ENCODE peak calls at places on chromosome 17, in eight cellular contexts. One of them, this sample, is unnamed.
A peak's percentile ranks its signal among the peaks of the same experiment; 100 is the strongest.

GRCh38 chr17:81292450-81292849 is 2.7 kb downstream of the SLC38A10 start:
- DNase-seq in transverse colon: no peak
- DNase-seq in esophagus muscularis mucosa: no peak
- DNase-seq in neuronal stem cell: no peak
- DNase-seq in ovary: no peak
- DNase-seq in heart right ventricle: no peak
- DNase-seq in stomach: no peak
- DNase-seq in tibial nerve: no peak
- DNase-seq in this sample: no peak

GRCh38 chr17:38681096-38681495 is 6.3 kb upstream of the EPOP start:
- DNase-seq in transverse colon: no peak
- DNase-seq in esophagus muscularis mucosa: no peak
- DNase-seq in neuronal stem cell: no peak
- DNase-seq in ovary: no peak
- DNase-seq in heart right ventricle: no peak
- DNase-seq in stomach: no peak
- DNase-seq in tibial nerve: no peak
- DNase-seq in this sample: no peak

GRCh38 chr17:73265646-73266640 is 4.3 kb upstream of the CPSF4L start:
- DNase-seq in transverse colon: no peak
- DNase-seq in esophagus muscularis mucosa: no peak
- DNase-seq in neuronal stem cell: no peak
- DNase-seq in ovary: no peak
- DNase-seq in heart right ventricle: no peak
- DNase-seq in stomach: no peak
- DNase-seq in tibial nerve: no peak
- DNase-seq in this sample: no peak

GRCh38 chr17:75262112-75262606 is 480 bp downstream of the MRPS7 start:
- DNase-seq in transverse colon: no peak
- DNase-seq in esophagus muscularis mucosa: no peak
- DNase-seq in neuronal stem cell: no peak
- DNase-seq in ovary: no peak
- DNase-seq in heart right ventricle: no peak
- DNase-seq in stomach: no peak
- DNase-seq in tibial nerve: no peak
- DNase-seq in this sample: peak; percentile 47

GRCh38 chr17:42284566-42284965 is 3.7 kb upstream of the STAT5A start:
- DNase-seq in transverse colon: no peak
- DNase-seq in esophagus muscularis mucosa: peak; percentile 24
- DNase-seq in neuronal stem cell: no peak
- DNase-seq in ovary: peak; percentile 12
- DNase-seq in heart right ventricle: no peak
- DNase-seq in stomach: peak; percentile 20
- DNase-seq in tibial nerve: no peak
- DNase-seq in this sample: no peak

GRCh38 chr17:50883850-50884291 is 17.7 kb upstream of the TOB1 start:
- DNase-seq in transverse colon: peak; percentile 47
- DNase-seq in esophagus muscularis mucosa: no peak
- DNase-seq in neuronal stem cell: no peak
- DNase-seq in ovary: no peak
- DNase-seq in heart right ventricle: no peak
- DNase-seq in stomach: peak; percentile 53
- DNase-seq in tibial nerve: no peak
- DNase-seq in this sample: no peak

GRCh38 chr17:1907818-1908698 is 78.3 kb downstream of the RPA1 start:
- DNase-seq in transverse colon: no peak
- DNase-seq in esophagus muscularis mucosa: no peak
- DNase-seq in neuronal stem cell: peak; percentile 67
- DNase-seq in ovary: no peak
- DNase-seq in heart right ventricle: no peak
- DNase-seq in stomach: no peak
- DNase-seq in tibial nerve: no peak
- DNase-seq in this sample: peak; percentile 57

GRCh38 chr17:8499614-8500013 is 63.9 kb downstream of the NDEL1 start:
- DNase-seq in transverse colon: no peak
- DNase-seq in esophagus muscularis mucosa: no peak
- DNase-seq in neuronal stem cell: no peak
- DNase-seq in ovary: no peak
- DNase-seq in heart right ventricle: no peak
- DNase-seq in stomach: no peak
- DNase-seq in tibial nerve: no peak
- DNase-seq in this sample: no peak

GRCh38 chr17:3914319-3914685 is 2.0 kb downstream of the P2RX1 start:
- DNase-seq in transverse colon: peak; percentile 78
- DNase-seq in esophagus muscularis mucosa: no peak
- DNase-seq in neuronal stem cell: no peak
- DNase-seq in ovary: no peak
- DNase-seq in heart right ventricle: no peak
- DNase-seq in stomach: peak; percentile 43
- DNase-seq in tibial nerve: no peak
- DNase-seq in this sample: no peak

GRCh38 chr17:53390575-53390974 is 432.2 kb upstream of the KIF2B start:
- DNase-seq in transverse colon: no peak
- DNase-seq in esophagus muscularis mucosa: no peak
- DNase-seq in neuronal stem cell: no peak
- DNase-seq in ovary: no peak
- DNase-seq in heart right ventricle: no peak
- DNase-seq in stomach: no peak
- DNase-seq in tibial nerve: no peak
- DNase-seq in this sample: no peak

DNA sequence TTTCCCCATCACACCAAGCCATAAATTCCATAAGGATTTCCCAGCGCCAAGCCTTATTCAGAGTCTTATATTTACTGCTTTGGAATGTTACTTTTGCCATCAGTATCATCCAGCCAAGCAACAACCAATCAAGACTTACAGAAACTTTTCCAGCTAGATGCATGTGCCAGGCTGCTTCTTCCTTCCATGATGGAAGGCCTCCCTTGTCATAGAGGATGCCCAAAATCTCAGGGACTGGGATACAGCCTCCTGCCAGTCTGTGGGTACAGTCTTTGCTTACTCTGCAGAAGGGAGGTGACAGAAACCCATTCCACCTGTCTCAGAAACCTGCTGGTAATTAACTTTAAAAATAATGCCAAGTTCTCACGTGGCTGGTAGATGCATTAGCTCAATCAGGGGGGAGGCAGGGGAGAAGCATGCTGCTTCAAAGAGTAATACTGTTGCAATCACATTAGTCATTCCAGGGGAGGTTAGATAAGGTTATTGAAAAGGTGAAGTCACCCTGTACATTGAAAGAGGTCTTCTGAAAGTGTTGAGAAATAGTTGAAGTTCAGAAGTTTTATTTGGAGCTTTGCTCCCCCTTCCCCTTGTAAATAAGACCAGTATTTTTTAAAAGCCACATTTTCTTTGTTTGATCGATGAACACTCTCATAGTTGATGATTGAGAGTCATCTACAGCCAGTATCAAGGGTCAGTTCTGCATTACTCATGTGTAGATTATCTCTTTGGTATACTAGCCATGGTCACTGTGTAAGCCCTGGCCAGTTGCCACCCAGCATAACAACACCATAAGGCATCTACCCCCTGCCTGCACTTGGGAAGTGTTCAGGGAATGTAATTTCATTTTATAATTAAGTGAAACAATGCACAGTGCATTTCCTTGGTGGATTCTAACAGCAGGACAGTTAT is 22.2 kb downstream of the HLF start:
- DNase-seq in transverse colon: peak; percentile 86
- DNase-seq in esophagus muscularis mucosa: no peak
- DNase-seq in neuronal stem cell: no peak
- DNase-seq in ovary: peak; percentile 42
- DNase-seq in heart right ventricle: no peak
- DNase-seq in stomach: peak; percentile 78
- DNase-seq in tibial nerve: no peak
- DNase-seq in this sample: no peak
- H3K27ac ChIP-seq in transverse colon: peak overlapping the region; percentile 78
- H3K27ac ChIP-seq in esophagus muscularis mucosa: peak overlapping the region; percentile 92
- H3K27ac ChIP-seq in neuronal stem cell: no peak overlapping the region
- H3K27ac ChIP-seq in ovary: peak overlapping the region; percentile 89
- H3K27ac ChIP-seq in heart right ventricle: peak overlapping the region; percentile 88
- H3K27ac ChIP-seq in stomach: peak overlapping the region; percentile 87
- H3K27ac ChIP-seq in tibial nerve: no peak overlapping the region
- H3K27ac ChIP-seq in this sample: no peak overlapping the region

DNA sequence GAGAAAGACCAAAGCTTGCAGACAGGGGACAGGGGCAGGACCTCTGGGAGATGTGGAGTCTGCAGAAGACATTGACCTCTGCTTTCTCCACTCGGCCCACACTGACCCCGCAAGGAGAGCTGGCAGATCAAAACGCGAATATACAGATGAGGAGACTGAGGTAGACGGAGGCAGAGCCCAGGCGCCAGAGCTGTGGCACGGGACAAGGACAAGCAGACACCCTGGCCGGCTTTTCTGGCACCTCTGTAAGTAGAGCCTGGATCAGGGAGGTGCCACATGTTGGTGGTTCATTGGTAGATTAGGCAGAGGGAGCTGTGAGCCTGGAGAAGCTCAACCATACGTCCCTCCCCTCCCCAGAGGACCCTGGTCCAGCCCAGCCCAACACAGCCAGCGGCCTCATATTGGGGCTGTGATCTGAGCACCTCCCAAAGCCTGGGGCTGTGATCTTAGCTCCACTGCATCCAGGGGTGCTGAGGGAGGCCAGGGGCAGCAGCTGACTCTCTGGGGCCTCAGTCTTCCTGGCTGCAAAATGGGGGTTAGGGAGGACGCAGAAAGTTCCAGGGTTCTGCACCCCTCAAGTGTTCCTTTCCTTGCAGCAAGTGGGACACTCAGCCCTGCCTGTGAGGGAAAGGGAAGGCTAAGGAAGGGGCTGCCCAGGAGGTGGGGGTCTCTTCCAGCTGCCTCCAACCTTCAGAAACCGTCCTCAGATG is 4.0 kb downstream of the NATD1 start:
- DNase-seq in transverse colon: no peak
- DNase-seq in esophagus muscularis mucosa: no peak
- DNase-seq in neuronal stem cell: no peak
- DNase-seq in ovary: no peak
- DNase-seq in heart right ventricle: no peak
- DNase-seq in stomach: no peak
- DNase-seq in tibial nerve: no peak
- DNase-seq in this sample: no peak
- H3K9me3 ChIP-seq in transverse colon: no peaks in the 10 kb centered on the region
- H3K9me3 ChIP-seq in esophagus muscularis mucosa: no peaks in the 10 kb centered on the region
- H3K9me3 ChIP-seq in neuronal stem cell: no peaks in the 10 kb centered on the region
- H3K9me3 ChIP-seq in ovary: no peaks in the 10 kb centered on the region
- H3K9me3 ChIP-seq in heart right ventricle: no peaks in the 10 kb centered on the region
- H3K9me3 ChIP-seq in stomach: no peaks in the 10 kb centered on the region
- H3K9me3 ChIP-seq in tibial nerve: no peaks in the 10 kb centered on the region
- H3K9me3 ChIP-seq in this sample: no peaks in the 10 kb centered on the region

DNA sequence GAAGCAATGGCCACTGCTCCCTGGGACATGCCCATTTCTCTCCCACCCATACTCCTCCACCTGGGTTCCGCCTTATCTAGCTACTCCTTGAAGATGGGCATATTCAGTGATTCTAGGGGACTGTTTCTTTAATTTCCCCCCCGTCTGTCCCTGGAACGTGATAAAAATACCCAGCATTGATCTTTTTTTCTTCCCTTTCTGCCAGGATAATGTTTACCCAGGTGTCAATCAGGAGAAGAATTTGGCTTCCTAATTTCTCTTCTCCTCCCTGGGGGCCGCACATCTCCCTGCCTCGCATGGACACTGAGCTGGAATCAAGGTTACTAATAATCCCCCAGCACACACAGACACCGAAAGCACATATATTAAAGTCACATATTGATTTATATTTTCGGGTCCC is 35.2 kb downstream of the DCAKD start:
- DNase-seq in transverse colon: no peak
- DNase-seq in esophagus muscularis mucosa: no peak
- DNase-seq in neuronal stem cell: no peak
- DNase-seq in ovary: no peak
- DNase-seq in heart right ventricle: no peak
- DNase-seq in stomach: no peak
- DNase-seq in tibial nerve: no peak
- DNase-seq in this sample: no peak
- H3K27ac ChIP-seq in transverse colon: no peak overlapping the region
- H3K27ac ChIP-seq in esophagus muscularis mucosa: no peak overlapping the region
- H3K27ac ChIP-seq in neuronal stem cell: no peak overlapping the region
- H3K27ac ChIP-seq in ovary: no peak overlapping the region
- H3K27ac ChIP-seq in heart right ventricle: no peak overlapping the region
- H3K27ac ChIP-seq in stomach: no peak overlapping the region
- H3K27ac ChIP-seq in tibial nerve: no peak overlapping the region
- H3K27ac ChIP-seq in this sample: no peak overlapping the region

GRCh38 chr17:5097101-5097834 is 14.4 kb downstream of the ZNF232 start:
- DNase-seq in transverse colon: peak; percentile 50
- DNase-seq in esophagus muscularis mucosa: no peak
- DNase-seq in neuronal stem cell: peak; percentile 56
- DNase-seq in ovary: peak; percentile 72
- DNase-seq in heart right ventricle: peak; percentile 82
- DNase-seq in stomach: peak; percentile 30
- DNase-seq in tibial nerve: peak; percentile 12
- DNase-seq in this sample: peak; percentile 75
- H3K9me3 ChIP-seq in transverse colon: peaks cover 56% of the 10 kb centered on the region
- H3K9me3 ChIP-seq in esophagus muscularis mucosa: peaks cover 49% of the 10 kb centered on the region
- H3K9me3 ChIP-seq in neuronal stem cell: peaks cover 25% of the 10 kb centered on the region
- H3K9me3 ChIP-seq in ovary: peaks cover 9% of the 10 kb centered on the region
- H3K9me3 ChIP-seq in heart right ventricle: peaks cover 38% of the 10 kb centered on the region
- H3K9me3 ChIP-seq in stomach: peaks cover 38% of the 10 kb centered on the region
- H3K9me3 ChIP-seq in tibial nerve: peaks cover 8% of the 10 kb centered on the region
- H3K9me3 ChIP-seq in this sample: peaks cover 41% of the 10 kb centered on the region

GRCh38 chr17:21170829-21171228 is 43.1 kb downstream of the TMEM11 start:
- DNase-seq in transverse colon: no peak
- DNase-seq in esophagus muscularis mucosa: no peak
- DNase-seq in neuronal stem cell: no peak
- DNase-seq in ovary: no peak
- DNase-seq in heart right ventricle: no peak
- DNase-seq in stomach: no peak
- DNase-seq in tibial nerve: no peak
- DNase-seq in this sample: no peak
- H3K27ac ChIP-seq in transverse colon: peak overlapping the region; percentile 22
- H3K27ac ChIP-seq in esophagus muscularis mucosa: no peak overlapping the region
- H3K27ac ChIP-seq in neuronal stem cell: no peak overlapping the region
- H3K27ac ChIP-seq in ovary: no peak overlapping the region
- H3K27ac ChIP-seq in heart right ventricle: peak overlapping the region; percentile 0
- H3K27ac ChIP-seq in stomach: peak overlapping the region; percentile 18
- H3K27ac ChIP-seq in tibial nerve: no peak overlapping the region
- H3K27ac ChIP-seq in this sample: peak overlapping the region; percentile 96

GRCh38 chr17:82947051-82947991 is 107.5 kb upstream of the ZNF750 start:
- DNase-seq in transverse colon: no peak
- DNase-seq in esophagus muscularis mucosa: no peak
- DNase-seq in neuronal stem cell: no peak
- DNase-seq in ovary: peak; percentile 17
- DNase-seq in heart right ventricle: no peak
- DNase-seq in stomach: no peak
- DNase-seq in tibial nerve: no peak
- DNase-seq in this sample: peak; percentile 1
- H3K9me3 ChIP-seq in transverse colon: peaks cover 16% of the 10 kb centered on the region
- H3K9me3 ChIP-seq in esophagus muscularis mucosa: peaks cover 40% of the 10 kb centered on the region
- H3K9me3 ChIP-seq in neuronal stem cell: peaks cover 75% of the 10 kb centered on the region
- H3K9me3 ChIP-seq in ovary: peaks cover 21% of the 10 kb centered on the region
- H3K9me3 ChIP-seq in heart right ventricle: peaks cover 24% of the 10 kb centered on the region
- H3K9me3 ChIP-seq in stomach: peaks cover 10% of the 10 kb centered on the region
- H3K9me3 ChIP-seq in tibial nerve: peaks cover 3% of the 10 kb centered on the region
- H3K9me3 ChIP-seq in this sample: peaks cover 18% of the 10 kb centered on the region

GRCh38 chr17:79097226-79098055 is 22.8 kb downstream of the ENGASE start:
- DNase-seq in transverse colon: no peak
- DNase-seq in esophagus muscularis mucosa: no peak
- DNase-seq in neuronal stem cell: no peak
- DNase-seq in ovary: no peak
- DNase-seq in heart right ventricle: no peak
- DNase-seq in stomach: no peak
- DNase-seq in tibial nerve: no peak
- DNase-seq in this sample: no peak
- H3K27ac ChIP-seq in transverse colon: no peak overlapping the region
- H3K27ac ChIP-seq in esophagus muscularis mucosa: no peak overlapping the region
- H3K27ac ChIP-seq in neuronal stem cell: no peak overlapping the region
- H3K27ac ChIP-seq in ovary: no peak overlapping the region
- H3K27ac ChIP-seq in heart right ventricle: no peak overlapping the region
- H3K27ac ChIP-seq in stomach: no peak overlapping the region
- H3K27ac ChIP-seq in tibial nerve: no peak overlapping the region
- H3K27ac ChIP-seq in this sample: no peak overlapping the region

This sample was measured in psoas muscle.